ENCODE peak calls at places on chromosomes 3 and 15, in seven cellular contexts. K is lower leg skin, Y is body of pancreas, H is A549, Z is K562, N is suprapubic skin, S is esophagus squamous epithelium. E is an unnamed sample.

GRCh38 chr15:65249641-65250040 is 37.0 kb downstream of the PARP16 start:
- DNase-seq in K (no peak), Y (no peak), H (no peak), Z (no peak), N (no peak), S (no peak), E (no peak)

GRCh38 chr3:188557230-188557629 is 403.3 kb downstream of the LPP start:
- DNase-seq in K (no peak), Y (no peak), H (no peak), Z (no peak), N (no peak), S (no peak), E (no peak)

GRCh38 chr3:30511524-30512278 is 94.7 kb upstream of the TGFBR2 start:
- DNase-seq in K (no peak), Y (no peak), H (peak), Z (no peak), N (no peak), S (no peak), E (no peak)

GRCh38 chr15:60091150-60091549 is 87.0 kb downstream of the FOXB1 start:
- DNase-seq in K (no peak), Y (peak), H (peak), Z (no peak), N (no peak), S (no peak), E (peak)

GRCh38 chr3:194497799-194498575 is 11.2 kb upstream of the ATP13A3 start:
- DNase-seq in K (no peak), Y (no peak), H (no peak), Z (no peak), N (no peak), S (no peak), E (peak)

GRCh38 chr15:38795471-38796245 is 231.0 kb upstream of the RASGRP1 start:
- DNase-seq in K (no peak), Y (no peak), H (no peak), Z (no peak), N (no peak), S (no peak), E (no peak)

GRCh38 chr3:66041828-66042227 is 3.1 kb upstream of the MAGI1 start:
- DNase-seq in K (no peak), Y (no peak), H (no peak), Z (no peak), N (no peak), S (no peak), E (no peak)

GRCh38 chr3:38151667-38152265 is 13.3 kb downstream of the MYD88 start:
- DNase-seq in K (no peak), Y (no peak), H (peak), Z (no peak), N (no peak), S (no peak), E (no peak)

GRCh38 chr15:87817553-87817952 is 439.0 kb downstream of the NTRK3 start:
- DNase-seq in K (no peak), Y (no peak), H (no peak), Z (no peak), N (no peak), S (no peak), E (no peak)

GRCh38 chr15:78301813-78302212 is 2.4 kb upstream of the SKIC8 start:
- DNase-seq in K (no peak), Y (no peak), H (no peak), Z (no peak), N (no peak), S (no peak), E (no peak)

GRCh38 chr3:58631742-58632141 is 34.8 kb downstream of the FAM3D start:
- DNase-seq in K (no peak), Y (no peak), H (no peak), Z (no peak), N (no peak), S (no peak), E (no peak)

GRCh38 chr15:96330064-96330449 is 443 bp upstream of the NR2F2 start:
- DNase-seq in K (no peak), Y (no peak), H (peak), Z (no peak), N (peak), S (no peak), E (no peak)

GRCh38 chr3:40130721-40131120 is 178.8 kb upstream of the EIF1B start:
- DNase-seq in K (no peak), Y (no peak), H (no peak), Z (no peak), N (no peak), S (no peak), E (no peak)

GRCh38 chr3:29275309-29275708 is 5.6 kb upstream of the RBMS3 start:
- DNase-seq in K (no peak), Y (peak), H (no peak), Z (no peak), N (no peak), S (no peak), E (no peak)

GRCh38 chr15:72342385-72342784 is 22.4 kb upstream of the CELF6 start:
- DNase-seq in K (no peak), Y (peak), H (peak), Z (peak), N (no peak), S (no peak), E (no peak)

GRCh38 chr3:114565201-114565600 is 271.4 kb downstream of the TIGIT start:
- DNase-seq in K (peak), Y (peak), H (no peak), Z (no peak), N (peak), S (no peak), E (no peak)

DNA sequence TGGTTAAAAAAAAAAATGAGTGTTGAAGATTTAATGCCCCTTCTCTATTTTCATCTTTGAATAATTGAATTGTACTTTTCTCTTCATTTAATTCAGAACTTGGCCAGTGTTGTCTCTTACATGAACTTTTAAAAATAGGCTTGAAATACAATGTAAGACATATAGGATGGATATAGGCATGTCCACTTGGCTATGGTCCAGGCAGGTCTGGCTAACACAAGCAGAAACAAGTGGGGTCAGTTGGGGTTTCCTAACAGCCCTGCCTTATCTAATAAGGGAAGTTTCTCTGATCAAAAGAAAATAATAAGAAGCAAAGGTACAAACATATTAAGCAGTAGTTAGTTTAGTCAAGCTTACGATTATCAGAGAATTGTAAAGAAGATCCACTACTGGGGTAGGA is 19.1 kb upstream of the PAK6 start:
- DNase-seq in K (no peak), Y (no peak), H (no peak), Z (no peak), N (no peak), S (no peak), E (no peak)
- TF ChIP-seq POLR2A in K (no peak), Y (no peak), H (no peak), Z (no peak), N (no peak), S (no peak), E (no peak)

GRCh38 chr15:76184640-76185020 is 124.8 kb downstream of the TMEM266 start:
- DNase-seq in K (no peak), Y (no peak), H (no peak), Z (no peak), N (no peak), S (no peak), E (no peak)

GRCh38 chr15:76183906-76184639 is 124.3 kb downstream of the TMEM266 start:
- DNase-seq in K (no peak), Y (no peak), H (no peak), Z (no peak), N (no peak), S (no peak), E (no peak)

GRCh38 chr15:76187151-76187550 is 124.1 kb downstream of the ETFA start:
- DNase-seq in K (no peak), Y (no peak), H (no peak), Z (no peak), N (no peak), S (no peak), E (no peak)

GRCh38 chr15:76189106-76189505 is 122.2 kb downstream of the ETFA start:
- DNase-seq in K (no peak), Y (no peak), H (no peak), Z (no peak), N (no peak), S (no peak), E (no peak)

DNA sequence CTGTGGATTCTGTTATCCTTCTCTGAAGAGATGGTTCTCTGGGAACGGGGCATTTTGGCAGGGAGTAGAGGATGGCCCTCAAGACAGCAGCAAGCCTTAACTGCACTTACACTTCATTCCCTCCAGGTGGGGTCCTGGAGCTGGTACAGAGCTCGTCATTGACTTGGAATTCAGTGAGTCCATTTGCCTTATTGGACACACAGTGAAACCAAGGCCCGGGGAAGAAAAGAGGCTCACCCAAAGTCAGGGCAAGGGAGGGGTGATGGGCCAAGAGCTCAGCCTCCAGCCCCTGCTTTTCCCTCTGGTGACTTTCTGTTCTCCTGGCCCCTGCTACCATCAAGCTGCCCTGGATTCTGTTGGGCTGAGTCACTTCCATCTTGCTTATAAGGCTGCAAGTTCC is 125.6 kb downstream of the ETFA start:
- DNase-seq in K (no peak), Y (peak), H (peak), Z (peak), N (no peak), S (no peak), E (no peak)
- TF ChIP-seq CTCF in K (no peak), Y (peak), H (peak), Z (peak), N (no peak), S (no peak), E (peak)

GRCh38 chr3:178510496-178510895 is 25.7 kb upstream of the KCNMB2 start:
- DNase-seq in K (no peak), Y (no peak), H (no peak), Z (no peak), N (no peak), S (no peak), E (no peak)

GRCh38 chr3:178512627-178513026 is 23.6 kb upstream of the KCNMB2 start:
- DNase-seq in K (no peak), Y (no peak), H (no peak), Z (no peak), N (no peak), S (no peak), E (no peak)

GRCh38 chr3:178513539-178514410 is 22.5 kb upstream of the KCNMB2 start:
- DNase-seq in K (no peak), Y (no peak), H (no peak), Z (no peak), N (no peak), S (no peak), E (no peak)

GRCh38 chr3:178517665-178518366 is 18.4 kb upstream of the KCNMB2 start:
- DNase-seq in K (no peak), Y (no peak), H (no peak), Z (no peak), N (no peak), S (no peak), E (no peak)

GRCh38 chr3:178514411-178514800 is 21.8 kb upstream of the KCNMB2 start:
- DNase-seq in K (no peak), Y (no peak), H (no peak), Z (no peak), N (no peak), S (no peak), E (no peak)
- TF ChIP-seq POLR2A in K (no peak), Y (no peak), H (no peak), Z (no peak), N (no peak), S (no peak), E (no peak)

GRCh38 chr3:8980756-8981257 is 17.5 kb upstream of the RAD18 start:
- DNase-seq in K (no peak), Y (no peak), H (no peak), Z (no peak), N (no peak), S (no peak), E (no peak)

GRCh38 chr3:8983026-8983425 is 19.8 kb upstream of the RAD18 start:
- DNase-seq in K (no peak), Y (no peak), H (no peak), Z (no peak), N (no peak), S (no peak), E (no peak)

GRCh38 chr3:8981700-8982099 is 18.4 kb upstream of the RAD18 start:
- DNase-seq in K (no peak), Y (no peak), H (no peak), Z (no peak), N (no peak), S (no peak), E (no peak)

GRCh38 chr3:8982509-8982908 is 19.2 kb upstream of the RAD18 start:
- DNase-seq in K (no peak), Y (no peak), H (no peak), Z (no peak), N (no peak), S (no peak), E (no peak)

GRCh38 chr3:8981296-8981695 is 18.0 kb upstream of the RAD18 start:
- DNase-seq in K (no peak), Y (no peak), H (no peak), Z (no peak), N (no peak), S (no peak), E (no peak)
- TF ChIP-seq CTCF in K (no peak), Y (no peak), H (no peak), Z (no peak), N (no peak), S (no peak), E (no peak)

GRCh38 chr3:9916346-9916733 is 558 bp upstream of the IL17RC start:
- DNase-seq in K (no peak), Y (peak), H (no peak), Z (no peak), N (no peak), S (no peak), E (no peak)

GRCh38 chr3:9917820-9918219 is 922 bp downstream of the IL17RC start:
- DNase-seq in K (no peak), Y (no peak), H (no peak), Z (no peak), N (no peak), S (no peak), E (no peak)

GRCh38 chr3:9915252-9916141 is 1.4 kb upstream of the IL17RC start:
- DNase-seq in K (no peak), Y (peak), H (no peak), Z (no peak), N (peak), S (no peak), E (peak)

GRCh38 chr3:9918261-9919038 is 1.6 kb downstream of the IL17RC start:
- DNase-seq in K (no peak), Y (no peak), H (no peak), Z (no peak), N (no peak), S (no peak), E (no peak)

DNA sequence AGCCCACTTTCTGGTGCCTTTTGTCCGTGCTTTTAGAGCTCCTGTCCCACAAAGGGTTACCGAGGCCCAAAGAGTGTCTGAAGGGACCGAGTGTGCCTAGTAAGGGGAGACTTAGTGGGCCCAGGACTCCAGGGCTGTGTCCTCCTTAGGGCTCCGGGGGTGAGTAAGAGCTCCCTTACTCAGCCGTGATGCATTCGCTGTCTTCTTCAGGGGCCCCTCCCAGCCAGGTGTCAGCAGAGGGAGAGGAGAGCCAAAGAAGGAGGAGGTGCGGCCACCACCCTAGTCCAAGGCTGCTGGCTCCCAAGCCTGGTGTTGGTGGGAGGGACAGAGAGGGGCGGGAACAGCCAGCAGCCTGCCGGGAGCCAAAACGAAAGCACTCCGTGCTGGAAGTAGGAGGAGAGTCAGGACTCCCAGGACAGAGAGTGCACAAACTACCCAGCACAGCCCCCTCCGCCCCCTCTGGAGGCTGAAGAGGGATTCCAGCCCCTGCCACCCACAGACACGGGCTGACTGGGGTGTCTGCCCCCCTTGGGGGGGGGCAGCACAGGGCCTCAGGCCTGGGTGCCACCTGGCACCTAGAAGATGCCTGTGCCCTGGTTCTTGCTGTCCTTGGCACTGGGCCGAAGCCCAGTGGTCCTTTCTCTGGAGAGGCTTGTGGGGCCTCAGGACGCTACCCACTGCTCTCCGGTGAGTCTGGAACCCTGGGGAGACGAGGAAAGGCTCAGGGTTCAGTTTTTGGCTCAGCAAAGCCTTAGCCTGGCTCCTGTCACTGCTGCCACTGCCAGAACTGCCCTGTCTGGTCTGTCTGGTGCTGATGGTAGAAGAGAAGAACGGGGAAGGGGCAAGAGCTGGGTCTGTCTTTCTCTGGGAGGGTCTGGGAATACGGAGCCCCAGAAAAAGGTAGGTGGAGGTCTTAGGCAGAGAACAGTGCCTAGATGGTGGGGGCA is at the start of gene IL17RC:
- DNase-seq in K (peak), Y (peak), H (peak), Z (peak), N (peak), S (no peak), E (peak)
- TF ChIP-seq POLR2A in K (no peak), Y (peak), H (no peak), Z (peak), N (no peak), S (no peak), E (peak)

GRCh38 chr3:54294214-54294613 is 171.9 kb downstream of the CACNA2D3 start:
- DNase-seq in K (no peak), Y (no peak), H (peak), Z (no peak), N (no peak), S (no peak), E (no peak)
- TF ChIP-seq CTCF in K (no peak), Y (no peak), H (no peak), Z (peak), N (no peak), S (no peak), E (no peak)

GRCh38 chr3:64311424-64311920 is 86.2 kb upstream of the PRICKLE2 start:
- DNase-seq in K (no peak), Y (no peak), H (no peak), Z (no peak), N (no peak), S (no peak), E (no peak)
- TF ChIP-seq POLR2A in K (no peak), Y (no peak), H (no peak), Z (no peak), N (no peak), S (no peak), E (no peak)

E was measured in right lobe of liver.